ENCODE peak calls at places on chromosome 13, in eight cellular contexts. P, A, M, B, H, D, J and T are unnamed samples.

GRCh38 chr13:21006141-21007005 is 55.0 kb downstream of the LATS2 start:
- DNase-seq in M (no peak), D (no peak), A (no peak), B (no peak), P (no peak), J (no peak), H (no peak), T (no peak)

GRCh38 chr13:73274147-73274546 is 215.3 kb downstream of the KLF5 start:
- DNase-seq in P (no peak), J (no peak), M (no peak), H (no peak), A (no peak), B (peak; percentile 45), D (no peak), T (no peak)

GRCh38 chr13:74316531-74316930 is 182.3 kb upstream of the KLF12 start:
- DNase-seq in P (no peak), J (no peak), B (no peak), D (no peak), M (no peak), A (no peak), H (no peak), T (no peak)

GRCh38 chr13:21164631-21165030 is 11.7 kb downstream of the SKA3 start:
- DNase-seq in J (no peak), P (no peak), D (no peak), H (peak; percentile 55), M (no peak), A (no peak), B (no peak), T (no peak)

GRCh38 chr13:113613789-113614379 is 29.3 kb downstream of the TFDP1 start:
- DNase-seq in A (no peak), J (no peak), D (no peak), P (no peak), H (no peak), M (no peak), B (no peak), T (no peak)

GRCh38 chr13:23695711-23696512 is 125.7 kb downstream of the TNFRSF19 start:
- DNase-seq in M (peak; percentile 52), P (no peak), A (no peak), B (no peak), D (no peak), H (no peak), J (no peak), T (no peak)

GRCh38 chr13:51501592-51502205 is 48.9 kb upstream of the INTS6 start:
- DNase-seq in A (no peak), H (peak; percentile 83), P (no peak), M (no peak), D (no peak), B (peak; percentile 46), J (no peak), T (no peak)

GRCh38 chr13:111371211-111371610 is 50.8 kb downstream of the TEX29 start:
- DNase-seq in H (peak; percentile 49), A (peak; percentile 54), M (no peak), B (peak; percentile 2), D (no peak), P (no peak), J (no peak), T (no peak)

GRCh38 chr13:27338207-27338606 is 67.6 kb downstream of the RASL11A start:
- DNase-seq in A (no peak), J (no peak), D (no peak), P (no peak), M (no peak), H (no peak), B (no peak), T (no peak)

GRCh38 chr13:66618702-66619101 is 611.4 kb downstream of the PCDH9 start:
- DNase-seq in A (no peak), D (no peak), J (peak; percentile 16), M (no peak), B (peak; percentile 64), H (peak; percentile 58), P (no peak), T (no peak)

GRCh38 chr13:94901070-94901469 is 188.7 kb upstream of the SOX21 start:
- DNase-seq in H (peak; percentile 1), P (no peak), D (no peak), A (no peak), B (no peak), J (no peak), M (no peak), T (no peak)

GRCh38 chr13:25179810-25180437 is 7.8 kb upstream of the AMER2 start:
- DNase-seq in D (no peak), J (no peak), H (no peak), P (no peak), M (no peak), B (no peak), A (no peak), T (no peak)

GRCh38 chr13:75486654-75487053 is 4.7 kb upstream of the TBC1D4 start:
- DNase-seq in A (no peak), J (no peak), M (no peak), H (no peak), B (no peak), D (no peak), P (no peak), T (no peak)

GRCh38 chr13:19838726-19839342 is 24.6 kb downstream of the ZMYM5 start:
- DNase-seq in J (no peak), D (no peak), B (peak; percentile 89), P (no peak), M (no peak), A (no peak), H (peak; percentile 94), T (no peak)

GRCh38 chr13:49814551-49815270 is 22.2 kb upstream of the KPNA3 start:
- DNase-seq in J (no peak), B (no peak), H (no peak), D (no peak), P (no peak), A (no peak), M (no peak), T (no peak)

GRCh38 chr13:112473818-112474217 is 97.7 kb downstream of the SPACA7 start:
- DNase-seq in B (no peak), A (no peak), J (no peak), M (no peak), H (no peak), D (no peak), P (no peak), T (no peak)

GRCh38 chr13:112454648-112455334 is 78.6 kb downstream of the SPACA7 start:
- DNase-seq in J (no peak), H (no peak), B (no peak), D (no peak), M (no peak), P (no peak), A (peak; percentile 6), T (no peak)

GRCh38 chr13:34719060-34719875 is 222.8 kb upstream of the NBEA start:
- DNase-seq in H (no peak), D (no peak), M (no peak), A (no peak), P (no peak), B (no peak), J (no peak), T (no peak)

GRCh38 chr13:27820524-27821482 is 28.5 kb downstream of the GSX1 start:
- DNase-seq in A (no peak), J (no peak), H (peak; percentile 12), B (no peak), D (no peak), P (no peak), M (no peak), T (no peak)

DNA sequence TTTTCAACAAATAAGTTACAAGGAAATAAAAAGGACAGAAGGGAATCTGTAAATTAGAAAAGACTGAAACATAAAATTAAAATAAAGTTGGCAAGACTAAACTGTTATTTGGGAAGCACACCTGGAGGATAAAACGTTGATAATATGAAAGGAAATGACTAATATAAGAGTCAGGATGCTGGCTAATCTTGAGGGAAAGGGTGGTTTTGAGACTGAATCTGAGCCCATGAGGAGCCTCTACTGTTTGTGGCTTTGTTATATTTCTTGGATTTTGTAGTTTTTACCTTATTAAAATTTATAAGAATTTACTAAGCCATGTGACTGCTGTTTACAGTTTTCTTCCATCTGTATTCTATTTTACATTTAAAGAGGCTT is 718.0 kb upstream of the SPRY2 start:
- DNase-seq in M (no peak), B (no peak), H (peak; percentile 2), D (no peak), P (no peak), J (no peak), A (no peak), T (no peak)
- H3K4me3 ChIP-seq in M (no peak overlapping the region), B (no peak overlapping the region), H (no peak overlapping the region), D (no peak overlapping the region), P (no peak overlapping the region), J (no peak overlapping the region), A (no peak overlapping the region), T (no peak overlapping the region)

GRCh38 chr13:90857921-90858320 is 489.6 kb upstream of the MIR17HG start:
- DNase-seq in M (no peak), D (no peak), H (no peak), J (no peak), A (no peak), P (no peak), B (no peak), T (no peak)
- TF ChIP-seq CTCF in M (no peak), D (no peak), H (no peak), J (no peak), A (no peak), P (no peak), B (no peak), T (no peak)

GRCh38 chr13:45047394-45048328 is 58.3 kb downstream of the GPALPP1 start:
- DNase-seq in M (peak; percentile 61), B (peak; percentile 88), A (peak; percentile 77), H (peak; percentile 80), D (peak; percentile 73), J (peak; percentile 68), P (no peak), T (peak; percentile 83)

GRCh38 chr13:45049478-45049877 is 60.1 kb downstream of the GPALPP1 start:
- DNase-seq in M (no peak), J (no peak), H (no peak), P (no peak), D (no peak), A (no peak), B (no peak), T (no peak)

GRCh38 chr13:45048890-45049407 is 59.6 kb downstream of the GPALPP1 start:
- DNase-seq in D (no peak), M (no peak), H (no peak), J (no peak), A (no peak), B (no peak), P (no peak), T (no peak)

GRCh38 chr13:45042539-45042938 is 53.2 kb downstream of the GPALPP1 start:
- DNase-seq in D (no peak), P (no peak), B (no peak), M (no peak), A (no peak), H (no peak), J (no peak), T (no peak)

DNA sequence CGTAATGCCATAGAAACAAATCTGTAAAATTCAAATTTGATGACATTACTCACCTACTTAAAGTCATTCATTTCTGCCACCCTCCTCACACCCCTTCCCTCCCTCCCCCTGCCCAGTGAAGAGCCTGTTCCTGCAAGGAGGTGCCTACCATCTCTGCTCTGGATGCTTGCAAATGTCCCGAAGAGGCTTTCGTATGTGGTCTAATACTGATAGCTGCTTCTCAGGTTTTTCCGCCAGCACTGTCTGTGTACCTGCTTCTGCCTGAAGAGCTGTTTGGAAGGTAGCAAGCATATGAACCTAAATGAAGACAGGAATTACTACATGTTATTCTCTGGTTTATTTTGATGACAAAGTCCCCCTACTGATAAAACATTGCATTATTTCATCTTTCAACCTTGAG is 57.1 kb downstream of the GPALPP1 start:
- DNase-seq in D (no peak), P (no peak), H (no peak), M (no peak), A (no peak), B (no peak), J (no peak), T (no peak)
- H3K4me3 ChIP-seq in D (no peak overlapping the region), P (peak overlapping the region; percentile 42), H (no peak overlapping the region), M (no peak overlapping the region), A (no peak overlapping the region), B (no peak overlapping the region), J (peak overlapping the region; percentile 40), T (peak overlapping the region; percentile 46)

GRCh38 chr13:108269601-108270328 is at the start of gene TNFSF13B:
- DNase-seq in D (no peak), J (no peak), A (peak; percentile 68), B (peak; percentile 62), M (peak; percentile 18), P (no peak), H (peak; percentile 46), T (no peak)
- TF ChIP-seq CTCF in D (no peak), J (no peak), A (no peak), B (no peak), M (no peak), P (no peak), H (peak; percentile 5), T (no peak)